ENCODE peak calls at places on chromosome 6, in six cellular contexts. One of them, this sample, is unnamed.

GRCh38 chr6:131231103-131231502 is 95.8 kb downstream of the AKAP7 start:
- DNase-seq in left cardiac atrium: no peak
- DNase-seq in astrocyte of the spinal cord: no peak
- DNase-seq in T follicular helper cell: no peak
- DNase-seq in GM23248: peak; percentile 13
- DNase-seq in NCI-H1092 treated with DMSO at 0.1 percent for 48 hours: no peak
- DNase-seq in this sample: no peak

GRCh38 chr6:14354919-14355572 is 237.5 kb downstream of the CD83 start:
- DNase-seq in left cardiac atrium: peak; percentile 73
- DNase-seq in astrocyte of the spinal cord: peak; percentile 91
- DNase-seq in T follicular helper cell: no peak
- DNase-seq in GM23248: peak; percentile 90
- DNase-seq in NCI-H1092 treated with DMSO at 0.1 percent for 48 hours: no peak
- DNase-seq in this sample: peak; percentile 85

GRCh38 chr6:3326179-3326971 is 67.6 kb downstream of the PSMG4 start:
- DNase-seq in left cardiac atrium: no peak
- DNase-seq in astrocyte of the spinal cord: no peak
- DNase-seq in T follicular helper cell: no peak
- DNase-seq in GM23248: no peak
- DNase-seq in NCI-H1092 treated with DMSO at 0.1 percent for 48 hours: no peak
- DNase-seq in this sample: no peak

GRCh38 chr6:166929534-166930189 is 26.7 kb downstream of the RNASET2 start:
- DNase-seq in left cardiac atrium: no peak
- DNase-seq in astrocyte of the spinal cord: no peak
- DNase-seq in T follicular helper cell: no peak
- DNase-seq in GM23248: no peak
- DNase-seq in NCI-H1092 treated with DMSO at 0.1 percent for 48 hours: no peak
- DNase-seq in this sample: no peak

GRCh38 chr6:144928847-144929246 is 643.7 kb downstream of the UTRN start:
- DNase-seq in left cardiac atrium: no peak
- DNase-seq in astrocyte of the spinal cord: no peak
- DNase-seq in T follicular helper cell: no peak
- DNase-seq in GM23248: no peak
- DNase-seq in NCI-H1092 treated with DMSO at 0.1 percent for 48 hours: no peak
- DNase-seq in this sample: no peak

GRCh38 chr6:11613858-11614257 is 76.3 kb downstream of the TMEM170B start:
- DNase-seq in left cardiac atrium: no peak
- DNase-seq in astrocyte of the spinal cord: peak; percentile 97
- DNase-seq in T follicular helper cell: no peak
- DNase-seq in GM23248: peak; percentile 82
- DNase-seq in NCI-H1092 treated with DMSO at 0.1 percent for 48 hours: no peak
- DNase-seq in this sample: no peak

GRCh38 chr6:84773431-84774173 is 9.2 kb upstream of the TBX18 start:
- DNase-seq in left cardiac atrium: peak; percentile 35
- DNase-seq in astrocyte of the spinal cord: peak; percentile 52
- DNase-seq in T follicular helper cell: no peak
- DNase-seq in GM23248: peak; percentile 75
- DNase-seq in NCI-H1092 treated with DMSO at 0.1 percent for 48 hours: no peak
- DNase-seq in this sample: no peak

GRCh38 chr6:1256435-1257008 is 55.4 kb upstream of the FOXQ1 start:
- DNase-seq in left cardiac atrium: no peak
- DNase-seq in astrocyte of the spinal cord: no peak
- DNase-seq in T follicular helper cell: no peak
- DNase-seq in GM23248: no peak
- DNase-seq in NCI-H1092 treated with DMSO at 0.1 percent for 48 hours: no peak
- DNase-seq in this sample: no peak

GRCh38 chr6:36979343-36979742 is 6.7 kb downstream of the MTCH1 start:
- DNase-seq in left cardiac atrium: no peak
- DNase-seq in astrocyte of the spinal cord: peak; percentile 50
- DNase-seq in T follicular helper cell: no peak
- DNase-seq in GM23248: peak; percentile 84
- DNase-seq in NCI-H1092 treated with DMSO at 0.1 percent for 48 hours: peak; percentile 43
- DNase-seq in this sample: no peak

GRCh38 chr6:118758942-118759341 is 107.6 kb upstream of the CEP85L start:
- DNase-seq in left cardiac atrium: no peak
- DNase-seq in astrocyte of the spinal cord: no peak
- DNase-seq in T follicular helper cell: no peak
- DNase-seq in GM23248: no peak
- DNase-seq in NCI-H1092 treated with DMSO at 0.1 percent for 48 hours: no peak
- DNase-seq in this sample: no peak

GRCh38 chr6:20811112-20811746 is 277.0 kb downstream of the CDKAL1 start:
- DNase-seq in left cardiac atrium: no peak
- DNase-seq in astrocyte of the spinal cord: peak; percentile 98
- DNase-seq in T follicular helper cell: no peak
- DNase-seq in GM23248: peak; percentile 94
- DNase-seq in NCI-H1092 treated with DMSO at 0.1 percent for 48 hours: no peak
- DNase-seq in this sample: no peak